ENCODE peak calls at places on chromosomes 5 and 9, in six cellular contexts. One of them, this sample, is unnamed.

GRCh38 chr9:34463098-34463900 is 4.7 kb downstream of the DNAI1 start:
- DNase-seq in lung: no peak
- DNase-seq in MM.1S: no peak
- DNase-seq in right lobe of liver: no peak
- DNase-seq in transverse colon: no peak
- DNase-seq in A673: no peak
- DNase-seq in this sample: no peak

GRCh38 chr5:135356522-135357318 is 42.3 kb downstream of the MACROH2A1 start:
- DNase-seq in right lobe of liver: no peak
- DNase-seq in transverse colon: peak; percentile 85
- DNase-seq in MM.1S: no peak
- DNase-seq in A673: no peak
- DNase-seq in lung: peak; percentile 51
- DNase-seq in this sample: no peak

GRCh38 chr5:72470817-72471216 is 36.4 kb downstream of the ZNF366 start:
- DNase-seq in A673: no peak
- DNase-seq in right lobe of liver: no peak
- DNase-seq in lung: no peak
- DNase-seq in MM.1S: no peak
- DNase-seq in transverse colon: no peak
- DNase-seq in this sample: no peak

GRCh38 chr5:14165375-14166091 is 22.4 kb downstream of the TRIO start:
- DNase-seq in lung: no peak
- DNase-seq in transverse colon: no peak
- DNase-seq in A673: no peak
- DNase-seq in MM.1S: no peak
- DNase-seq in right lobe of liver: no peak
- DNase-seq in this sample: no peak

GRCh38 chr5:160173-160510 is 31.2 kb upstream of the LRRC14B start:
- DNase-seq in lung: no peak
- DNase-seq in transverse colon: no peak
- DNase-seq in A673: no peak
- DNase-seq in right lobe of liver: no peak
- DNase-seq in MM.1S: no peak
- DNase-seq in this sample: no peak

GRCh38 chr5:52725781-52726180 is 61.9 kb upstream of the ITGA1 start:
- DNase-seq in lung: no peak
- DNase-seq in right lobe of liver: no peak
- DNase-seq in A673: no peak
- DNase-seq in transverse colon: peak; percentile 29
- DNase-seq in MM.1S: no peak
- DNase-seq in this sample: no peak

GRCh38 chr5:125700380-125700856 is 722.8 kb upstream of the GRAMD2B start:
- DNase-seq in right lobe of liver: no peak
- DNase-seq in transverse colon: peak; percentile 30
- DNase-seq in A673: no peak
- DNase-seq in MM.1S: no peak
- DNase-seq in lung: no peak
- DNase-seq in this sample: peak; percentile 6

GRCh38 chr5:114412509-114413171 is 50.8 kb downstream of the KCNN2 start:
- DNase-seq in A673: no peak
- DNase-seq in right lobe of liver: no peak
- DNase-seq in lung: no peak
- DNase-seq in MM.1S: no peak
- DNase-seq in transverse colon: no peak
- DNase-seq in this sample: no peak

GRCh38 chr5:109866051-109866450 is 176.3 kb downstream of the MAN2A1 start:
- DNase-seq in transverse colon: no peak
- DNase-seq in lung: no peak
- DNase-seq in A673: no peak
- DNase-seq in MM.1S: no peak
- DNase-seq in right lobe of liver: no peak
- DNase-seq in this sample: no peak

GRCh38 chr5:23411200-23411599 is 96.2 kb upstream of the PRDM9 start:
- DNase-seq in A673: no peak
- DNase-seq in right lobe of liver: no peak
- DNase-seq in lung: no peak
- DNase-seq in MM.1S: no peak
- DNase-seq in transverse colon: no peak
- DNase-seq in this sample: no peak

GRCh38 chr5:66174338-66174737 is 30.2 kb downstream of the SREK1 start:
- DNase-seq in lung: no peak
- DNase-seq in A673: peak; percentile 48
- DNase-seq in right lobe of liver: no peak
- DNase-seq in transverse colon: no peak
- DNase-seq in MM.1S: no peak
- DNase-seq in this sample: peak; percentile 7

GRCh38 chr5:133635051-133635450 is 22.7 kb upstream of the FSTL4 start:
- DNase-seq in lung: no peak
- DNase-seq in right lobe of liver: no peak
- DNase-seq in A673: peak; percentile 72
- DNase-seq in transverse colon: no peak
- DNase-seq in MM.1S: no peak
- DNase-seq in this sample: no peak

GRCh38 chr5:141127305-141127704 is 5.7 kb downstream of the PCDHB4 start:
- DNase-seq in right lobe of liver: no peak
- DNase-seq in A673: no peak
- DNase-seq in lung: no peak
- DNase-seq in MM.1S: no peak
- DNase-seq in transverse colon: no peak
- DNase-seq in this sample: no peak

GRCh38 chr5:102483736-102484135 is 15.1 kb downstream of the SLCO6A1 start:
- DNase-seq in MM.1S: peak; percentile 64
- DNase-seq in right lobe of liver: no peak
- DNase-seq in lung: no peak
- DNase-seq in A673: no peak
- DNase-seq in transverse colon: no peak
- DNase-seq in this sample: peak; percentile 3

GRCh38 chr9:133246507-133247390 is 28.3 kb downstream of the ABO start:
- DNase-seq in transverse colon: no peak
- DNase-seq in right lobe of liver: no peak
- DNase-seq in A673: no peak
- DNase-seq in lung: no peak
- DNase-seq in MM.1S: no peak
- DNase-seq in this sample: no peak

GRCh38 chr5:111681791-111682190 is 75.2 kb downstream of the NREP start:
- DNase-seq in A673: no peak
- DNase-seq in MM.1S: no peak
- DNase-seq in right lobe of liver: no peak
- DNase-seq in lung: no peak
- DNase-seq in transverse colon: no peak
- DNase-seq in this sample: no peak

GRCh38 chr5:111840275-111840674 is 83.3 kb upstream of the NREP start:
- DNase-seq in A673: no peak
- DNase-seq in right lobe of liver: no peak
- DNase-seq in lung: no peak
- DNase-seq in MM.1S: no peak
- DNase-seq in transverse colon: no peak
- DNase-seq in this sample: no peak

GRCh38 chr5:179079165-179079987 is 19.2 kb downstream of the ZNF354C start:
- DNase-seq in lung: no peak
- DNase-seq in right lobe of liver: no peak
- DNase-seq in A673: no peak
- DNase-seq in MM.1S: no peak
- DNase-seq in transverse colon: no peak
- DNase-seq in this sample: no peak

GRCh38 chr9:136974834-136975535 is 2.3 kb upstream of the PTGDS start:
- DNase-seq in MM.1S: no peak
- DNase-seq in transverse colon: no peak
- DNase-seq in right lobe of liver: no peak
- DNase-seq in lung: no peak
- DNase-seq in A673: no peak
- DNase-seq in this sample: no peak

GRCh38 chr5:36111238-36111637 is 40.4 kb downstream of the LMBRD2 start:
- DNase-seq in A673: no peak
- DNase-seq in MM.1S: no peak
- DNase-seq in right lobe of liver: no peak
- DNase-seq in transverse colon: no peak
- DNase-seq in lung: no peak
- DNase-seq in this sample: no peak

GRCh38 chr5:138440226-138441073 is 1.6 kb downstream of the REEP2 start:
- DNase-seq in transverse colon: no peak
- DNase-seq in MM.1S: no peak
- DNase-seq in lung: no peak
- DNase-seq in right lobe of liver: no peak
- DNase-seq in A673: no peak
- DNase-seq in this sample: no peak

GRCh38 chr5:138439537-138440225 is 824 bp downstream of the REEP2 start:
- DNase-seq in right lobe of liver: no peak
- DNase-seq in A673: peak; percentile 15
- DNase-seq in lung: no peak
- DNase-seq in transverse colon: no peak
- DNase-seq in MM.1S: no peak
- DNase-seq in this sample: no peak

GRCh38 chr5:138438724-138439536 is at the start of gene REEP2:
- DNase-seq in transverse colon: peak; percentile 25
- DNase-seq in MM.1S: peak; percentile 65
- DNase-seq in A673: peak; percentile 79
- DNase-seq in right lobe of liver: no peak
- DNase-seq in lung: no peak
- DNase-seq in this sample: peak; percentile 68

GRCh38 chr5:138435943-138436342 is 2.9 kb upstream of the REEP2 start:
- DNase-seq in A673: no peak
- DNase-seq in transverse colon: no peak
- DNase-seq in right lobe of liver: no peak
- DNase-seq in MM.1S: no peak
- DNase-seq in lung: no peak
- DNase-seq in this sample: no peak

GRCh38 chr5:138438003-138438723 is 694 bp upstream of the REEP2 start:
- DNase-seq in transverse colon: no peak
- DNase-seq in MM.1S: no peak
- DNase-seq in A673: no peak
- DNase-seq in right lobe of liver: no peak
- DNase-seq in lung: no peak
- DNase-seq in this sample: no peak
- H3K4me3 ChIP-seq in transverse colon: peak overlapping the region; percentile 54
- H3K4me3 ChIP-seq in MM.1S: peak overlapping the region; percentile 63
- H3K4me3 ChIP-seq in A673: peak overlapping the region; percentile 78
- H3K4me3 ChIP-seq in right lobe of liver: no peak overlapping the region
- H3K4me3 ChIP-seq in lung: peak overlapping the region; percentile 20
- H3K4me3 ChIP-seq in this sample: peak overlapping the region; percentile 43

GRCh38 chr5:31798168-31798567 is 159.2 kb downstream of the PDZD2 start:
- DNase-seq in lung: no peak
- DNase-seq in right lobe of liver: no peak
- DNase-seq in MM.1S: no peak
- DNase-seq in A673: no peak
- DNase-seq in transverse colon: no peak
- DNase-seq in this sample: no peak
- TF ChIP-seq CTCF in lung: no peak
- TF ChIP-seq CTCF in right lobe of liver: no peak
- TF ChIP-seq CTCF in MM.1S: no peak
- TF ChIP-seq CTCF in A673: no peak
- TF ChIP-seq CTCF in transverse colon: no peak
- TF ChIP-seq CTCF in this sample: no peak

GRCh38 chr5:144273232-144274027 is 102.8 kb downstream of the KCTD16 start:
- DNase-seq in A673: no peak
- DNase-seq in right lobe of liver: no peak
- DNase-seq in lung: no peak
- DNase-seq in transverse colon: no peak
- DNase-seq in MM.1S: peak; percentile 88
- DNase-seq in this sample: no peak

GRCh38 chr5:144276034-144276822 is 105.6 kb downstream of the KCTD16 start:
- DNase-seq in right lobe of liver: no peak
- DNase-seq in transverse colon: no peak
- DNase-seq in A673: no peak
- DNase-seq in MM.1S: peak; percentile 66
- DNase-seq in lung: no peak
- DNase-seq in this sample: no peak

DNA sequence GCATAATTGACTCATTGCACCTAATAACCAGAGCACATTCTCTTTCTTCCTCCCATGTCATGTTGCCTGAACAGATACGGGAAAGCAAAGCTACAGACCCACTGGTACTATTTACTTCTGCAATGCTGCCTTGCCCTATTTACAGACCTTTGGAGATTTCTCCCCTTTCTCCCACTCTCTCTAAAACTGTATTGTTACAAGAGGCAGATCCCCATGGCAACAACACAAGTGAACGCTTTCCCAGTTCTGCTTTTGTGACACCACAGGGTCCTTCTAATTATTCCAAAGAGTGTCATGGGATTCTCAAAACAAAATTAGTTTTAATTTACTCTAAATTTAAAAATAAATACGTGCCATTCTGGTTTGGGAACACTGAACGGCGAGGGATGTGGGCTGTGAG is 104.7 kb downstream of the KCTD16 start:
- DNase-seq in A673: no peak
- DNase-seq in transverse colon: no peak
- DNase-seq in MM.1S: no peak
- DNase-seq in right lobe of liver: no peak
- DNase-seq in lung: no peak
- DNase-seq in this sample: no peak
- H3K4me3 ChIP-seq in A673: no peak overlapping the region
- H3K4me3 ChIP-seq in transverse colon: no peak overlapping the region
- H3K4me3 ChIP-seq in MM.1S: no peak overlapping the region
- H3K4me3 ChIP-seq in right lobe of liver: no peak overlapping the region
- H3K4me3 ChIP-seq in lung: no peak overlapping the region
- H3K4me3 ChIP-seq in this sample: no peak overlapping the region

GRCh38 chr9:83622433-83622813 is 520 bp upstream of the IDNK start:
- DNase-seq in transverse colon: no peak
- DNase-seq in lung: no peak
- DNase-seq in right lobe of liver: no peak
- DNase-seq in MM.1S: no peak
- DNase-seq in A673: no peak
- DNase-seq in this sample: peak; percentile 33
- TF ChIP-seq CTCF in transverse colon: no peak
- TF ChIP-seq CTCF in lung: no peak
- TF ChIP-seq CTCF in right lobe of liver: no peak
- TF ChIP-seq CTCF in MM.1S: no peak
- TF ChIP-seq CTCF in A673: no peak
- TF ChIP-seq CTCF in this sample: no peak

DNA sequence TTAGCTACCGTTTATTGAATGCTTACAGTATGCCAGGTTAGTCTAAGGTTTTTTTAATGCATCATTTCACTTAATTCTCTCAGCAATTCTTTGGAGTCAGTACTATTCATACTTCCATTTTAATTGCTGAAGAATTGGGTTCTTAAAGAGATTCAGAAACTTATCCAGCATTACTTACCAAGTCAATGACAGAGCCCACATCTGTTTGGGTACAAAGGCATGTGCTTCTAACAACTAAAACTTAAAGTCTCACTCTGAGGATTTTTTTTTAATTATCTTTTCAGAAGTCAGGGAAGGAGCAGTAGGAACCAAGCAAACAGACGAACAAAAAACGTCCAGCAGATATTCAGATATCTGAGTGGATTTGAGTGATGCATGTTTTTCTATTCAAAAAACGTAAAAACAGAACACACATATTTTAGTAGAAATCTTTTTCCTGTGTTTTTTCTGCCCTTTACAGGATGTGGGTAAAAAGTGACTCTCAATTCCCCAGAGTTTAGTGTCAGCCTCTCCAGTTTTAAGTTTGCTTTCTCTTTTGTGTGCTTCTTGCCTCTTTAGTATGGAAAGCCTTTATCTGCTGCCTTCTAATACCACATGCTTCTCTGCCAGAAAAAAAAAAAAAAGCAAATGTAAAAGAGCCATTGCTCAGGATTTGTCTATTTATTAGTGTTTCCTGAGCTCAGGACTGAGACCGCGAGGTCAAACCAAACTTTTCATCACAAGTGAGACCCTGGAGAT is 118.0 kb downstream of the PRKACG start:
- DNase-seq in MM.1S: peak; percentile 78
- DNase-seq in right lobe of liver: no peak
- DNase-seq in transverse colon: no peak
- DNase-seq in A673: no peak
- DNase-seq in lung: no peak
- DNase-seq in this sample: peak; percentile 81
- H3K4me3 ChIP-seq in MM.1S: peak overlapping the region; percentile 39
- H3K4me3 ChIP-seq in right lobe of liver: no peak overlapping the region
- H3K4me3 ChIP-seq in transverse colon: no peak overlapping the region
- H3K4me3 ChIP-seq in A673: no peak overlapping the region
- H3K4me3 ChIP-seq in lung: no peak overlapping the region
- H3K4me3 ChIP-seq in this sample: peak overlapping the region; percentile 29

GRCh38 chr5:170479484-170479883 is 24.3 kb upstream of the KCNIP1 start:
- DNase-seq in lung: no peak
- DNase-seq in A673: peak; percentile 28
- DNase-seq in right lobe of liver: no peak
- DNase-seq in MM.1S: no peak
- DNase-seq in transverse colon: no peak
- DNase-seq in this sample: no peak
- TF ChIP-seq CTCF in lung: no peak
- TF ChIP-seq CTCF in A673: no peak
- TF ChIP-seq CTCF in right lobe of liver: no peak
- TF ChIP-seq CTCF in MM.1S: no peak
- TF ChIP-seq CTCF in transverse colon: no peak
- TF ChIP-seq CTCF in this sample: no peak

This sample was measured in GM12865.